ENCODE peak calls at places on chromosomes 11 and 22, in six cellular contexts. P is PC-9, W is HCT116, X is LNCaP clone FGC, R is fibroblast of lung, A is RWPE1. U is an unnamed sample.

GRCh38 chr22:41876275-41876674 is 38.6 kb downstream of the SHISA8 start:
- DNase-seq in A (no peak), R (peak; percentile 24), X (no peak), P (no peak), W (no peak), U (no peak)

GRCh38 chr11:2777396-2777795 is 77.6 kb upstream of the KCNQ1OT1 start:
- DNase-seq in A (peak; percentile 67), P (peak; percentile 78), R (no peak), X (no peak), W (no peak), U (no peak)

GRCh38 chr11:79439430-79439892 is 1.4 kb downstream of the TENM4 start:
- DNase-seq in R (peak; percentile 51), W (no peak), A (peak; percentile 35), X (no peak), P (no peak), U (peak; percentile 16)

GRCh38 chr11:72684236-72684912 is 10.2 kb upstream of the PDE2A start:
- DNase-seq in A (peak; percentile 90), R (peak; percentile 69), P (peak; percentile 77), W (peak; percentile 44), X (no peak), U (peak; percentile 79)

GRCh38 chr22:23036684-23037428 is 33.5 kb upstream of the GNAZ start:
- DNase-seq in P (no peak), R (no peak), A (no peak), X (no peak), W (no peak), U (no peak)

GRCh38 chr22:48279465-48279765 is 1517.0 kb downstream of the TBC1D22A start:
- DNase-seq in W (no peak), X (no peak), R (no peak), P (no peak), A (no peak), U (no peak)

GRCh38 chr11:44858796-44859527 is 91.7 kb downstream of the TP53I11 start:
- DNase-seq in A (no peak), W (no peak), X (no peak), P (no peak), R (peak; percentile 49), U (no peak)

GRCh38 chr22:22043296-22044078 is 60.9 kb upstream of the TOP3B start:
- DNase-seq in A (no peak), P (no peak), R (no peak), X (no peak), W (no peak), U (peak; percentile 67)

GRCh38 chr11:75347781-75348613 is 3.5 kb downstream of the ARRB1 start:
- DNase-seq in W (no peak), R (peak; percentile 98), P (no peak), A (no peak), X (no peak), U (no peak)

GRCh38 chr22:41245917-41246499 is 5.3 kb upstream of the CHADL start:
- DNase-seq in X (no peak), A (no peak), R (no peak), W (no peak), P (no peak), U (no peak)

GRCh38 chr11:115613986-115614625 is 109.9 kb upstream of the CADM1 start:
- DNase-seq in X (no peak), A (peak; percentile 66), P (no peak), R (peak; percentile 58), W (no peak), U (no peak)

GRCh38 chr22:30159082-30159481 is 78.8 kb downstream of the HORMAD2 start:
- DNase-seq in W (no peak), A (no peak), X (no peak), R (no peak), P (no peak), U (no peak)

DNA sequence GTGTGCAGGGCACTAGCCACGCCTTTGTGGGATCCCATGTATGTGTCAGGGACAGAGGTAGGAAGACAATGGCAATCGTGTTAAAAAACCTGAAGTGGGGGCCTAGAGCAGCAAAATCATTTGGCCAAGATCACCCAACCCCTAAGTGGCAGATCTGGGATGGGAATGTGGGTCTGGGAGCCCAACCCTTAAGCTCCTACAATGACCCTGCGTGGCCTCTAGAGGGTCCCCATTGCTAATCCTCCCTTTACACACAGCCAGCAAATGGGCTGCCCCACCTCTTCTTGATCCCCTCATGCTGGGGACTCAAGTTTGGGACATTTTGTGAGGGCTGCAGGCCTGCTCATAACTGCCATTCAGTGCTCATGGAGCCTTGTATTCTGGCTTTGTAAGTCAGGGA is 73.2 kb upstream of the SUSD2 start:
- DNase-seq in X (no peak), P (no peak), R (no peak), A (no peak), W (no peak), U (no peak)
- TF ChIP-seq CTCF in X (peak; percentile 15), P (no peak), R (no peak), A (no peak), W (no peak), U (no peak)

GRCh38 chr11:95487938-95488337 is 256.9 kb upstream of the SESN3 start:
- DNase-seq in W (no peak), P (no peak), R (no peak), X (no peak), A (no peak), U (no peak)
- TF ChIP-seq CTCF in W (no peak), P (no peak), R (no peak), X (no peak), A (no peak), U (no peak)

GRCh38 chr11:58958500-58958899 is 19.2 kb downstream of the GLYATL1 start:
- DNase-seq in P (no peak), A (no peak), W (peak; percentile 12), X (no peak), R (no peak), U (peak; percentile 50)

GRCh38 chr11:58965246-58965985 is 26.1 kb downstream of the GLYATL1 start:
- DNase-seq in X (no peak), A (no peak), W (no peak), R (no peak), P (no peak), U (no peak)

GRCh38 chr11:58957922-58958321 is 18.6 kb downstream of the GLYATL1 start:
- DNase-seq in A (no peak), W (no peak), P (no peak), X (no peak), R (no peak), U (peak; percentile 31)

GRCh38 chr11:58968251-58968711 is 29.0 kb downstream of the GLYATL1 start:
- DNase-seq in A (no peak), X (no peak), P (no peak), R (no peak), W (no peak), U (no peak)

DNA sequence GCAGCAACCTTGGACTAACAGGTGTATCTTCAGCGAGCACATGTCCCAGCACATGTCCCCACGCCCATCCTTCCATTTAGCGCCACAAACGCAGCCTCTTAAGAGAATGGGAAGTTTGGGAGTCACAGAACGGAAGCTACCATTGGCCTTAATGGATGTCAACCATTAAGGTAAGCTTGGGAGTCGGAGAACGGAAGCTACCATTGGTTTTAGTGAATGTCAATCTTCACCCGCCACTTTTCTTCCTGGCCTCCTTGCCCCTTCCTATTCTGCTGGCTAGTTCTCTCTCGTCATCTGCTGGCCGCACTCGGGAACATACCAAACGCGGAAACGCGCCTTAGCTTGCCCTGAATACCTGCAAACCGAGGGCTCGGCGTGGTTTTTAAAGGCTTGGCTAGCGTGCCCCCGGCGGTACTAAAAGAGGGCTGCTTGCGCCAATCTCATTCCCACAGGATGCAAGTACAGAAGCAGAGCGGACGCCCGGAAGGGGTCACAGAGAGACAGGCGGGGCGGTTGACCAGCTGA is 24.3 kb downstream of the GLYATL1 start:
- DNase-seq in A (peak; percentile 4), X (no peak), W (no peak), R (peak; percentile 82), P (no peak), U (no peak)
- TF ChIP-seq CTCF in A (peak; percentile 10), X (no peak), W (no peak), R (peak; percentile 25), P (no peak), U (no peak)

GRCh38 chr11:36044636-36045035 is 100.8 kb downstream of the LDLRAD3 start:
- DNase-seq in R (no peak), P (no peak), A (no peak), X (no peak), W (no peak), U (no peak)

GRCh38 chr11:36037031-36037430 is 93.2 kb downstream of the LDLRAD3 start:
- DNase-seq in R (no peak), X (peak; percentile 75), P (no peak), A (no peak), W (no peak), U (no peak)

GRCh38 chr11:36041988-36042606 is 98.2 kb downstream of the LDLRAD3 start:
- DNase-seq in P (no peak), R (no peak), A (no peak), X (no peak), W (no peak), U (peak; percentile 23)
- TF ChIP-seq CTCF in P (peak; percentile 51), R (peak; percentile 72), A (no peak), X (peak; percentile 64), W (peak; percentile 52), U (peak; percentile 53)

GRCh38 chr11:30902929-30903328 is 316.8 kb upstream of the MPPED2 start:
- DNase-seq in A (no peak), X (no peak), P (no peak), R (no peak), W (no peak), U (no peak)
- TF ChIP-seq CTCF in A (no peak), X (no peak), P (no peak), R (no peak), W (no peak), U (no peak)

DNA sequence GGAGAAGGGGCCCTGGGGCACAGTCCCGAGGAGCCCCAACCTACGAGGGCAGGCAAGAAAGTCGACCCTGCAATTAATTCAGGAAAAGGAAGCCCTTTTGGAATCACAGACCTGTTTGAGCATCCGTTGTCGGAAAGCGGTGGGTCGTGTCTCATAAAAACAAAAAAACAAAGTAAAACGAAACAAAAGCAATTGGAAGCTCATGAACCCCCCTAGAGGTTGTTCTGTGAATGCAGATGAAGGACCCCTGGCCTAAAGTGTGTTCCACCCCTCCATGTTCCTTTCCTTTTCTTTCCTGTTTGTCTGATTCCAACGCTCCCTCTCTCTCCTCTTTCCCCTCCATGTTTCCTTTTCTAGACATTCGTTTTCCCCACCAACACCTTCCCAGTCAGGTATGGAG is 203.7 kb downstream of the GRIK4 start:
- DNase-seq in X (no peak), A (no peak), W (no peak), P (no peak), R (peak; percentile 28), U (peak; percentile 66)
- TF ChIP-seq CTCF in X (peak; percentile 26), A (peak; percentile 22), W (peak; percentile 59), P (peak; percentile 46), R (peak; percentile 73), U (peak; percentile 26)

DNA sequence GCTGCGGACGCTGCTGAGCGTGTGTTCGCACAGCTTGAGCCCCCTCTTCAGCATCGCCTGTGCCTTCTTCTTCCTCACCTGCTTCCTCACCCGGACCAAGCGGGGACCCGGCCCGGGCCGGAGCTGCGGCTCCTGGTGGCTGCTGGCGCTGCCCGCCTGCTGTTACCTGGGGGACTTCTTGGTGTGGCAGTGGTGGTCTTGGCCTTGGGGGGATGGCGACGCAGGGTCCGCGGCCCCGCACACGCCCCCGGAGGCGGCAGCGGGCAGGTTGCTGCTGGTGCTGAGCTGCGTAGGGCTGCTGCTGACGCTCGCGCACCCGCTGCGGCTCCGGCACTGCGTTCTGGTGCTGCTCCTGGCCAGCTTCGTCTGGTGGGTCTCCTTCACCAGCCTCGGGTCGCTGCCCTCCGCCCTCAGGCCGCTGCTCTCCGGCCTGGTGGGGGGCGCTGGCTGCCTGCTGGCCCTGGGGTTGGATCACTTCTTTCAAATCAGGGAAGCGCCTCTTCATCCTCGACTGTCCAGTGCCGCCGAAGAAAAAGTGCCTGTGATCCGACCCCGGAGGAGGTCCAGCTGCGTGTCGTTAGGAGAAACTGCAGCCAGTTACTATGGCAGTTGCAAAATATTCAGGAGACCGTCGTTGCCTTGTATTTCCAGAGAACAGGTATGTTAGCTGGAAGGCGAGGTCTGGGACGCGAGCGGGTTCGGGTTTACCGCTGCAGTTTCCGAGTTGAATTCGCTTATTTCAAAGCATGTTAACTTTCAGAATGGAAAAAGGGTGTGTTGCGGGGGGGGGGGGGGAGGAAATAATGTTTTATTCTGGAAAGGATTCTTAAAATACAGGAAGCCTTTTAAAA is 1.0 kb downstream of the PDE3B start:
- DNase-seq in R (peak; percentile 31), P (no peak), X (no peak), A (peak; percentile 3), W (peak; percentile 12), U (peak; percentile 45)
- TF ChIP-seq CTCF in R (no peak), P (no peak), X (peak; percentile 6), A (no peak), W (no peak), U (no peak)